ENCODE peak calls at places on chromosome 14, in eight cellular contexts. M is psoas muscle; L is effector memory CD4-positive, alpha-beta T cell; T is lower lobe of right lung; N is ovary; K is heart left ventricle; E is aorta; C is CD4-positive, CD25-positive, alpha-beta regulatory T cell. Q is an unnamed sample. For H3K36me3, the result is how much of the 10 kb centered on the place peaks cover.

GRCh38 chr14:65237023-65237814 is 134.9 kb upstream of the MAX start:
- DNase-seq in M (no peak), L (no peak), N (no peak), C (no peak), K (no peak), T (no peak), E (no peak), Q (no peak)

GRCh38 chr14:100737526-100737925 is 10.8 kb downstream of the DLK1 start:
- DNase-seq in M (no peak), L (no peak), K (peak), T (no peak), E (peak), N (peak), C (no peak), Q (no peak)

GRCh38 chr14:95619785-95620417 is 66.3 kb upstream of the TCL1B start:
- DNase-seq in C (no peak), N (no peak), K (no peak), M (no peak), E (no peak), T (no peak), L (no peak), Q (no peak)

GRCh38 chr14:22099942-22100763 is 426.5 kb upstream of the OR4E1 start:
- DNase-seq in L (peak), T (no peak), K (peak), N (peak), E (peak), M (peak), C (peak), Q (peak)

GRCh38 chr14:74594021-74594420 is 18.0 kb downstream of the LTBP2 start:
- DNase-seq in E (no peak), L (no peak), T (no peak), C (no peak), M (no peak), N (no peak), K (no peak), Q (no peak)

GRCh38 chr14:68397371-68397779 is 395.5 kb downstream of the ZFP36L1 start:
- DNase-seq in N (peak), K (peak), E (peak), T (peak), M (peak), L (no peak), C (no peak), Q (no peak)

GRCh38 chr14:66495214-66496098 is 9.3 kb downstream of the CCDC196 start:
- DNase-seq in M (no peak), L (no peak), E (peak), C (peak), K (peak), N (peak), T (no peak), Q (peak)

GRCh38 chr14:95523051-95523817 is 6.8 kb upstream of the SYNE3 start:
- DNase-seq in C (no peak), T (no peak), L (no peak), E (no peak), K (no peak), M (no peak), N (no peak), Q (no peak)

GRCh38 chr14:59187802-59188460 is 536 bp upstream of the DAAM1 start:
- DNase-seq in K (peak), M (peak), C (no peak), T (peak), N (no peak), E (peak), L (peak), Q (no peak)

GRCh38 chr14:61573748-61574513 is 121.4 kb upstream of the HIF1A start:
- DNase-seq in E (no peak), T (no peak), C (no peak), M (no peak), L (no peak), N (no peak), K (no peak), Q (no peak)

GRCh38 chr14:73783107-73783727 is 68.4 kb upstream of the PTGR2 start:
- DNase-seq in E (peak), K (no peak), C (no peak), N (no peak), L (no peak), T (no peak), M (no peak), Q (peak)

GRCh38 chr14:98903371-98903770 is 368.6 kb downstream of the BCL11B start:
- DNase-seq in C (no peak), N (no peak), L (no peak), T (no peak), E (no peak), K (no peak), M (no peak), Q (no peak)

GRCh38 chr14:50447491-50447890 is 50.8 kb upstream of the CDKL1 start:
- DNase-seq in T (no peak), C (no peak), M (no peak), K (no peak), L (no peak), N (no peak), E (no peak), Q (no peak)

GRCh38 chr14:68762944-68763831 is 29.7 kb downstream of the ZFP36L1 start:
- DNase-seq in T (peak), M (peak), K (peak), C (no peak), L (no peak), E (peak), N (peak), Q (peak)

GRCh38 chr14:99206053-99206452 is 65.9 kb downstream of the BCL11B start:
- DNase-seq in T (no peak), N (no peak), E (no peak), M (no peak), K (no peak), C (no peak), L (no peak), Q (no peak)

GRCh38 chr14:62213516-62213915 is 451.3 kb downstream of the SNAPC1 start:
- DNase-seq in K (no peak), M (no peak), E (no peak), T (no peak), N (no peak), C (no peak), L (no peak), Q (no peak)

GRCh38 chr14:26841361-26841760 is 243.5 kb upstream of the NOVA1 start:
- DNase-seq in N (no peak), C (no peak), L (no peak), K (no peak), E (no peak), T (no peak), M (no peak), Q (no peak)

GRCh38 chr14:65238456-65238855 is 136.1 kb upstream of the MAX start:
- DNase-seq in K (no peak), E (no peak), C (no peak), M (no peak), N (peak), T (no peak), L (no peak), Q (no peak)

GRCh38 chr14:91891721-91892220 is 24.4 kb upstream of the TC2N start:
- DNase-seq in L (no peak), K (no peak), E (no peak), M (no peak), T (no peak), N (no peak), C (no peak), Q (no peak)

GRCh38 chr14:85416771-85417170 is 113.2 kb upstream of the FLRT2 start:
- DNase-seq in M (no peak), N (no peak), T (no peak), E (no peak), K (no peak), L (no peak), C (no peak), Q (no peak)

GRCh38 chr14:95267306-95267705 is 52.4 kb downstream of the CLMN start:
- DNase-seq in E (no peak), T (no peak), M (no peak), K (no peak), L (no peak), C (no peak), N (no peak), Q (no peak)

GRCh38 chr14:65255029-65255545 is 152.8 kb upstream of the MAX start:
- DNase-seq in K (no peak), T (no peak), N (no peak), E (no peak), M (no peak), C (no peak), L (no peak), Q (no peak)

GRCh38 chr14:40841886-40842285 is 764.8 kb upstream of the LRFN5 start:
- DNase-seq in C (no peak), K (no peak), T (no peak), L (no peak), E (no peak), N (no peak), M (no peak), Q (no peak)
- H3K36me3 ChIP-seq in C (under half), K (under half), T (under half), L (under half), E (under half), N (under half), M (under half), Q (under half)

DNA sequence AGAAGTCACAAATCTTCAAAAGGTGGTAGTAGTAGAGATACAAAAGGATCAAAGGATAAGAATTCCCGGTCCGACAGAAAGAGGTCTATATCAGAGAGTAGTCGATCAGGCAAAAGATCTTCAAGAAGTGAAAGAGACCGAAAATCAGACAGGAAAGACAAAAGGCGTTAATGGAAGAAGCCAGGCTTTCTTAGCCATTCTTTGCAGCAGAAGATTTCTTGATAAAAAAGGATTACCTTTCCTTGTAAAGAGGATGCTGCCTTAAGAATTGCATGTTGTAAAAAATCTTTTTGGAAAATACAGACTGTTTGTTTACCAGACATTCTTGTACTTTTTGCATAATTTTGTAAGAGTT is 6.6 kb downstream of the PNN start:
- DNase-seq in T (no peak), C (no peak), N (no peak), M (no peak), E (no peak), L (no peak), K (no peak), Q (no peak)
- H3K36me3 ChIP-seq in T (half or more), C (half or more), N (under half), M (under half), E (under half), L (half or more), K (half or more), Q (half or more)

GRCh38 chr14:102984336-102985102 is 62.1 kb downstream of the AMN start:
- DNase-seq in N (no peak), T (no peak), K (no peak), C (no peak), E (peak), M (no peak), L (no peak), Q (no peak)

GRCh38 chr14:102985665-102986064 is 63.2 kb downstream of the AMN start:
- DNase-seq in M (no peak), T (no peak), E (peak), N (no peak), K (no peak), L (no peak), C (no peak), Q (no peak)

GRCh38 chr14:102991376-102991775 is 66.0 kb downstream of the CDC42BPB start:
- DNase-seq in N (no peak), M (no peak), L (no peak), E (no peak), C (no peak), T (no peak), K (no peak), Q (no peak)

GRCh38 chr14:102986810-102987579 is 64.5 kb downstream of the AMN start:
- DNase-seq in C (no peak), E (peak), T (no peak), M (no peak), L (no peak), N (no peak), K (no peak), Q (no peak)

DNA sequence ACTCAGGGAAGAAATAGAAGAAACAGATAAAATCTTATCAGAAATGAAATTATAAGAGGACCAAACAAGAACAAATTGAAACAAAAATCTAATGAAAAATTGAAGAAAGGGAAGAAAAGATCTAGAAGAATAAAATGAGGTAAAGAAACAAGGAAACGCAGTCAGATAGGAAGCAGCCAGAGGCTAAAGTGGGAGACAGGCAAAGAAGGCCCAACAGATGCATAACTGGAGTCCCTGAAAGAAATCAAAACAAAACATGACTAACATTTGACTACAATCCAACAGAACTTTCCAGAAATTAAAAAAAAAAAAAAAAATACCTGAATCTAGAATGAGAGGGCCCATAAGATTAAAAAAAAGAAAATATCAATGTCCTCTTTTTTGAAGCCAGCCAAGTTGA is 65.6 kb downstream of the AMN start:
- DNase-seq in N (no peak), L (no peak), E (no peak), K (no peak), C (no peak), M (no peak), T (no peak), Q (no peak)
- H3K36me3 ChIP-seq in N (under half), L (under half), E (under half), K (under half), C (under half), M (under half), T (half or more), Q (half or more)

GRCh38 chr14:70972107-70972976 is 65.1 kb downstream of the PCNX1 start:
- DNase-seq in E (peak), K (peak), L (peak), C (peak), T (peak), M (peak), N (peak), Q (peak)
- H3K36me3 ChIP-seq in E (under half), K (under half), L (under half), C (under half), T (under half), M (under half), N (under half), Q (under half)

GRCh38 chr14:103685276-103686211 is 29.7 kb downstream of the XRCC3 start:
- DNase-seq in T (no peak), L (no peak), M (no peak), E (peak), C (no peak), N (no peak), K (no peak), Q (no peak)
- H3K36me3 ChIP-seq in T (half or more), L (half or more), M (under half), E (under half), C (half or more), N (under half), K (under half), Q (half or more)